ENCODE peak calls at places on chromosomes 5 and 9, in eight cellular contexts. One of them, this sample, is unnamed.

GRCh38 chr5:67459233-67459632 is 262.6 kb upstream of the CD180 start:
- DNase-seq in amniotic stem cell: no peak
- DNase-seq in A549: no peak
- DNase-seq in KBM-7: no peak
- DNase-seq in brain microvascular endothelial cell: no peak
- DNase-seq in HS-27A: no peak
- DNase-seq in CD8-positive, alpha-beta T cell: no peak
- DNase-seq in HT-29: no peak
- DNase-seq in this sample: no peak

GRCh38 chr9:33287087-33287490 is 3.2 kb upstream of the NFX1 start:
- DNase-seq in HT-29: peak
- DNase-seq in amniotic stem cell: peak
- DNase-seq in HS-27A: peak
- DNase-seq in A549: peak
- DNase-seq in brain microvascular endothelial cell: peak
- DNase-seq in KBM-7: peak
- DNase-seq in CD8-positive, alpha-beta T cell: no peak
- DNase-seq in this sample: no peak

GRCh38 chr9:86659413-86660046 is 287.8 kb downstream of the GAS1 start:
- DNase-seq in brain microvascular endothelial cell: no peak
- DNase-seq in KBM-7: no peak
- DNase-seq in amniotic stem cell: no peak
- DNase-seq in A549: no peak
- DNase-seq in HS-27A: no peak
- DNase-seq in CD8-positive, alpha-beta T cell: no peak
- DNase-seq in HT-29: no peak
- DNase-seq in this sample: no peak

GRCh38 chr5:145855842-145856267 is 17.0 kb downstream of the GRXCR2 start:
- DNase-seq in amniotic stem cell: no peak
- DNase-seq in brain microvascular endothelial cell: no peak
- DNase-seq in HT-29: peak
- DNase-seq in A549: no peak
- DNase-seq in KBM-7: no peak
- DNase-seq in HS-27A: no peak
- DNase-seq in CD8-positive, alpha-beta T cell: no peak
- DNase-seq in this sample: no peak

GRCh38 chr5:57841671-57842375 is 359.2 kb upstream of the ACTBL2 start:
- DNase-seq in A549: peak
- DNase-seq in KBM-7: no peak
- DNase-seq in CD8-positive, alpha-beta T cell: no peak
- DNase-seq in amniotic stem cell: peak
- DNase-seq in brain microvascular endothelial cell: peak
- DNase-seq in HT-29: peak
- DNase-seq in HS-27A: peak
- DNase-seq in this sample: peak

GRCh38 chr9:8351431-8351830 is 551.9 kb upstream of the DMAC1 start:
- DNase-seq in A549: no peak
- DNase-seq in KBM-7: no peak
- DNase-seq in HS-27A: no peak
- DNase-seq in HT-29: no peak
- DNase-seq in amniotic stem cell: no peak
- DNase-seq in CD8-positive, alpha-beta T cell: no peak
- DNase-seq in brain microvascular endothelial cell: no peak
- DNase-seq in this sample: no peak

GRCh38 chr9:131543141-131543540 is 2.2 kb upstream of the PRRT1B start:
- DNase-seq in brain microvascular endothelial cell: no peak
- DNase-seq in HS-27A: no peak
- DNase-seq in HT-29: no peak
- DNase-seq in A549: no peak
- DNase-seq in KBM-7: no peak
- DNase-seq in amniotic stem cell: no peak
- DNase-seq in CD8-positive, alpha-beta T cell: no peak
- DNase-seq in this sample: no peak

GRCh38 chr9:123033352-123033751 is at the start of gene GPR21:
- DNase-seq in brain microvascular endothelial cell: no peak
- DNase-seq in A549: no peak
- DNase-seq in CD8-positive, alpha-beta T cell: no peak
- DNase-seq in KBM-7: no peak
- DNase-seq in amniotic stem cell: no peak
- DNase-seq in HT-29: no peak
- DNase-seq in HS-27A: no peak
- DNase-seq in this sample: no peak